ENCODE peak calls at places on chromosomes 2 and 18, in seven cellular contexts. M is GM04504; E is GM20000; N is Right ventricle myocardium superior; B is left kidney; F is T-helper 2 cell; D is stimulated activated CD4-positive, alpha-beta T cell treated with anti-CD3 and anti-CD28 coated beads, Interleukin-2, amount 100 ng/mL, for 24 hours. Q is an unnamed sample.

GRCh38 chr2:112168422-112169124 is 30.4 kb downstream of the FBLN7 start:
- DNase-seq in B (no peak), D (no peak), N (no peak), E (no peak), F (no peak), M (peak), Q (no peak)

GRCh38 chr2:72750977-72751639 is 74.7 kb downstream of the EXOC6B start:
- DNase-seq in B (no peak), M (no peak), N (no peak), E (no peak), F (no peak), D (no peak), Q (no peak)

GRCh38 chr18:36299010-36299409 is 1.5 kb downstream of the FHOD3 start:
- DNase-seq in E (no peak), B (no peak), N (no peak), M (no peak), D (no peak), F (no peak), Q (no peak)

GRCh38 chr18:41767960-41768359 is 187.1 kb upstream of the PIK3C3 start:
- DNase-seq in D (no peak), M (no peak), B (peak), F (no peak), N (no peak), E (peak), Q (peak)

GRCh38 chr2:228875152-228875875 is 395.8 kb downstream of the PID1 start:
- DNase-seq in N (no peak), M (peak), B (peak), E (no peak), F (no peak), D (no peak), Q (no peak)

GRCh38 chr2:213067888-213068287 is 83.5 kb downstream of the IKZF2 start:
- DNase-seq in F (no peak), E (no peak), M (no peak), N (no peak), B (no peak), D (no peak), Q (no peak)

GRCh38 chr2:165185633-165186032 is 18.2 kb downstream of the SCN3A start:
- DNase-seq in F (no peak), M (no peak), E (no peak), D (no peak), N (no peak), B (no peak), Q (no peak)

GRCh38 chr2:151395509-151396374 is 14.0 kb upstream of the RIF1 start:
- DNase-seq in B (no peak), F (no peak), N (no peak), M (no peak), E (no peak), D (no peak), Q (peak)

GRCh38 chr2:44680424-44680971 is 261.0 kb upstream of the SIX3 start:
- DNase-seq in E (no peak), B (peak), N (no peak), F (no peak), M (no peak), D (no peak), Q (no peak)

GRCh38 chr2:219109468-219109867 is 48.7 kb upstream of the IHH start:
- DNase-seq in F (no peak), D (peak), B (no peak), E (no peak), N (no peak), M (no peak), Q (no peak)

GRCh38 chr2:191470306-191470705 is 207.6 kb upstream of the NABP1 start:
- DNase-seq in E (no peak), F (no peak), M (no peak), N (no peak), B (no peak), D (no peak), Q (no peak)

GRCh38 chr18:7482342-7482741 is 84.8 kb upstream of the PTPRM start:
- DNase-seq in B (no peak), N (no peak), F (no peak), M (no peak), E (no peak), D (no peak), Q (no peak)

GRCh38 chr2:103809946-103810345 is 1044.0 kb upstream of the POU3F3 start:
- DNase-seq in F (no peak), E (no peak), N (no peak), M (no peak), B (peak), D (no peak), Q (no peak)

GRCh38 chr2:144358979-144359541 is 160.9 kb downstream of the ZEB2 start:
- DNase-seq in N (no peak), F (no peak), B (no peak), E (peak), M (no peak), D (no peak), Q (peak)

GRCh38 chr2:210445116-210445707 is 31.3 kb downstream of the LANCL1 start:
- DNase-seq in N (no peak), D (no peak), E (peak), F (no peak), B (peak), M (no peak), Q (peak)

GRCh38 chr2:31282634-31283033 is 48.7 kb downstream of the EHD3 start:
- DNase-seq in N (no peak), B (no peak), E (no peak), F (no peak), D (no peak), M (no peak), Q (no peak)

GRCh38 chr2:36356199-36356989 is 816 bp downstream of the CRIM1 start:
- DNase-seq in D (peak), E (peak), B (peak), M (no peak), N (peak), F (no peak), Q (peak)

GRCh38 chr2:219079417-219079816 is 18.7 kb upstream of the IHH start:
- DNase-seq in M (no peak), D (no peak), E (no peak), F (no peak), B (no peak), N (no peak), Q (no peak)

GRCh38 chr18:27735117-27735516 is 441.8 kb downstream of the CDH2 start:
- DNase-seq in N (no peak), M (no peak), B (no peak), D (no peak), E (no peak), F (no peak), Q (no peak)

GRCh38 chr2:31079665-31080064 is 58.6 kb downstream of the GALNT14 start:
- DNase-seq in E (no peak), B (peak), D (no peak), F (no peak), M (no peak), N (no peak), Q (no peak)

GRCh38 chr18:64082054-64082453 is 66.8 kb downstream of the LINC00305 start:
- DNase-seq in F (no peak), M (no peak), B (no peak), D (no peak), N (no peak), E (no peak), Q (no peak)

GRCh38 chr2:189557373-189557772 is 23.2 kb downstream of the SLC40A1 start:
- DNase-seq in F (no peak), D (no peak), E (no peak), B (no peak), N (no peak), M (no peak), Q (no peak)

GRCh38 chr2:71702971-71703898 is 249.9 kb downstream of the DYSF start:
- DNase-seq in N (peak), B (no peak), M (no peak), E (no peak), D (no peak), F (no peak), Q (no peak)

GRCh38 chr2:169232551-169233154 is 129.7 kb downstream of the LRP2 start:
- DNase-seq in D (no peak), F (no peak), M (no peak), B (no peak), N (no peak), E (no peak), Q (no peak)

GRCh38 chr2:8212239-8212638 is 469.6 kb upstream of the ID2 start:
- DNase-seq in N (no peak), M (no peak), F (no peak), B (no peak), E (no peak), D (no peak), Q (no peak)

GRCh38 chr2:201452856-201453643 is 1.5 kb downstream of the STRADB start:
- DNase-seq in F (no peak), E (no peak), M (no peak), B (peak), D (no peak), N (no peak), Q (no peak)

GRCh38 chr2:887639-888038 is 63.0 kb upstream of the SNTG2 start:
- DNase-seq in M (no peak), B (peak), E (no peak), F (no peak), N (no peak), D (no peak), Q (no peak)

GRCh38 chr18:35497006-35497333 is 790 bp downstream of the INO80C start:
- DNase-seq in F (no peak), N (no peak), B (peak), E (no peak), M (no peak), D (peak), Q (no peak)